ENCODE peak calls at places on chromosome 14, in eight cellular contexts. A is body of pancreas, M is upper lobe of left lung, T is K562, X is gastrocnemius medialis, K is heart left ventricle, E is HCT116, R is A549. G is an unnamed sample.

GRCh38 chr14:60222820-60223219 is 26.2 kb upstream of the PPM1A start:
- ATAC-seq in E (no peak), K (peak; percentile 95), R (no peak), X (peak; percentile 99), A (peak; percentile 78), M (no peak), T (no peak), G (no peak)

GRCh38 chr14:59317782-59318505 is 129.5 kb downstream of the DAAM1 start:
- ATAC-seq in M (no peak), X (no peak), K (no peak), E (no peak), A (no peak), R (no peak), T (no peak), G (no peak)

GRCh38 chr14:81147140-81147897 is 73.4 kb downstream of the GTF2A1 start:
- ATAC-seq in A (no peak), M (no peak), E (no peak), K (no peak), X (no peak), R (no peak), T (no peak), G (no peak)

GRCh38 chr14:75238728-75239455 is 39.7 kb upstream of the FOS start:
- ATAC-seq in T (no peak), R (peak; percentile 64), M (no peak), A (no peak), K (peak; percentile 14), E (no peak), X (no peak), G (no peak)

GRCh38 chr14:82412545-82412944 is 878.9 kb upstream of the SEL1L start:
- ATAC-seq in R (no peak), K (no peak), M (no peak), A (no peak), T (no peak), X (no peak), E (no peak), G (no peak)

GRCh38 chr14:67541448-67542387 is 8.6 kb downstream of the PLEKHH1 start:
- ATAC-seq in E (no peak), K (no peak), M (no peak), A (peak; percentile 93), T (peak; percentile 98), R (no peak), X (no peak), G (no peak)

GRCh38 chr14:39265741-39266588 is 32.2 kb downstream of the MIA2 start:
- ATAC-seq in T (no peak), A (no peak), R (peak; percentile 3), M (peak; percentile 10), X (peak; percentile 78), E (peak; percentile 2), K (peak; percentile 51), G (no peak)

GRCh38 chr14:75906680-75907280 is 75.0 kb downstream of the TGFB3 start:
- ATAC-seq in K (peak; percentile 65), R (peak; percentile 71), A (peak; percentile 60), T (peak; percentile 70), M (peak; percentile 81), X (peak; percentile 41), E (peak; percentile 69), G (peak; percentile 72)

GRCh38 chr14:90829677-90830076 is 13.4 kb upstream of the TTC7B start:
- ATAC-seq in M (no peak), T (no peak), R (no peak), K (no peak), E (no peak), A (no peak), X (no peak), G (no peak)

GRCh38 chr14:90828642-90829487 is 12.6 kb upstream of the TTC7B start:
- ATAC-seq in T (peak; percentile 14), A (peak; percentile 2), K (peak; percentile 71), M (peak; percentile 47), E (peak; percentile 2), X (peak; percentile 61), R (peak; percentile 8), G (peak; percentile 26)

GRCh38 chr14:90831821-90832220 is 15.6 kb upstream of the TTC7B start:
- ATAC-seq in A (no peak), K (no peak), R (no peak), M (no peak), E (no peak), X (no peak), T (no peak), G (no peak)

GRCh38 chr14:90830931-90831701 is 14.9 kb upstream of the TTC7B start:
- ATAC-seq in X (no peak), A (no peak), K (no peak), R (no peak), T (no peak), M (no peak), E (no peak), G (no peak)

GRCh38 chr14:90827919-90828610 is 11.8 kb upstream of the TTC7B start:
- ATAC-seq in E (peak; percentile 99), R (peak; percentile 99), X (peak; percentile 98), M (peak; percentile 100), K (peak; percentile 99), A (peak; percentile 100), T (peak; percentile 100), G (peak; percentile 100)
- TF ChIP-seq POLR2A in E (no peak), R (no peak), X (peak; percentile 77), M (no peak), K (no peak), A (peak; percentile 39), T (peak; percentile 85), G (no peak)

DNA sequence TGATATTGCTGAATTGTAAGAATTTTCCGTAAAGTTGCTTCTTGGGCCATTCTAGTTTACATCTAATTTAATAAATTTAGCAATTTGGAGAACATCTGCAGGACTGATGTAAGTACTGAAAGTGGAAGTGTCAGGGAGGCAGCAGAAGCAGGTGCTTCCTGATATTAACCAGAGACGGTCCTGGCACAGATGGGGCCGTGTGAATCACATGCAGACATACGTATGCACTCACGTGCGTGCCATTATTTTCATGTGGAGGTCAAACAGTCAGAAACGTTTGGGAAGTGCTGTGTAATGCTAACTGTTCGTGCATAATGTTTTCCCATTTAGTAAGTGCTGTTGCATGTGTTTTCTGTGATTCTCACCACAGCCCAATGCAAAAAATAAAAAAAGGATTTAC is 87.8 kb upstream of the DYNC1H1 start:
- ATAC-seq in E (no peak), A (no peak), R (no peak), T (no peak), X (peak; percentile 80), M (peak; percentile 91), K (peak; percentile 92), G (peak; percentile 83)
- H3K27ac ChIP-seq in E (no peak overlapping the region), A (no peak overlapping the region), R (no peak overlapping the region), T (no peak overlapping the region), X (no peak overlapping the region), M (no peak overlapping the region), K (peak overlapping the region; percentile 79), G (no peak overlapping the region)

GRCh38 chr14:62739647-62740046 is 305.6 kb downstream of the KCNH5 start:
- ATAC-seq in E (no peak), T (no peak), X (no peak), K (no peak), M (no peak), R (no peak), A (no peak), G (no peak)

GRCh38 chr14:62736004-62736403 is 309.3 kb downstream of the KCNH5 start:
- ATAC-seq in M (no peak), A (no peak), K (no peak), R (peak; percentile 77), T (no peak), X (no peak), E (no peak), G (no peak)

GRCh38 chr14:62734831-62735230 is 310.4 kb downstream of the KCNH5 start:
- ATAC-seq in A (no peak), M (no peak), R (no peak), E (no peak), T (no peak), K (no peak), X (no peak), G (no peak)

DNA sequence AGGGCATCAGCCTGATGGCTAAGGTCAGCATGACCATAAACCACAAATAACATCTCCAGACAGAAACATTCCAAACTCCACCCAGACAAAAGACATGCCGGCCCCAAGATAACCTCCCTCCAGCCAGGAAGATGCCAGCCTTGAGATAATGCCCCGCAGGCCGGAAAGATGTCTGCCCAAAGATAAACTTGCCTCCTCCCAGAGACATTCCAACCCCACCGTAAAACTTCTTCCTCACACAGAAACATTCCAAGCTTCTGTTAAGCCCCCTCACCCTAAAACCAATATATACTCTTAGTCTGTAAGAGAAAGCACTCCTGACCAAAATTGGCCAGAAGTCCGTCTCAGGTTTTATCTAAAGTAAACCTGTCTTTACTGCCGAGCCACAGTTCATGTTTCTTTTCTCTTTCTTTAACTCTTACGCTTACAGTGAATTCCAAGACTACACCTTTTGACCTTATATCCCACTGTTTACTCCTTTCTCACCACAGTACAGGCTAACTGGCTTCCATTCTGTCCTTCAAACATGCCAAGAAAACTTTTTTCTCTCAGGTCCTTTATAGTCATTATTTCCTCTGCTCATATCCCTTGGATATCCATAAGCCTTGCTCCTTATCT is 308.7 kb downstream of the KCNH5 start:
- ATAC-seq in M (no peak), E (no peak), X (no peak), K (no peak), T (no peak), A (no peak), R (peak; percentile 91), G (no peak)
- TF ChIP-seq POLR2A in M (no peak), E (no peak), X (no peak), K (no peak), T (no peak), A (no peak), R (no peak), G (no peak)

GRCh38 chr14:76917759-76918175 is 91.6 kb downstream of the LRRC74A start:
- ATAC-seq in E (no peak), X (peak; percentile 57), M (no peak), R (no peak), T (no peak), A (peak; percentile 6), K (peak; percentile 59), G (no peak)
- H3K27ac ChIP-seq in E (peak overlapping the region; percentile 99), X (peak overlapping the region; percentile 90), M (peak overlapping the region; percentile 94), R (peak overlapping the region; percentile 99), T (no peak overlapping the region), A (peak overlapping the region; percentile 95), K (peak overlapping the region; percentile 97), G (peak overlapping the region; percentile 96)

GRCh38 chr14:20998674-20999366 is at the start of gene SLC39A2:
- ATAC-seq in A (peak; percentile 54), E (peak; percentile 96), T (peak; percentile 84), M (peak; percentile 94), R (peak; percentile 65), K (peak; percentile 60), X (peak; percentile 19), G (peak; percentile 85)

GRCh38 chr14:21001218-21001617 is 2.1 kb downstream of the SLC39A2 start:
- ATAC-seq in A (no peak), X (peak; percentile 4), T (peak; percentile 55), M (no peak), R (no peak), E (no peak), K (peak; percentile 8), G (no peak)

GRCh38 chr14:20996521-20996920 is 2.6 kb upstream of the SLC39A2 start:
- ATAC-seq in K (no peak), T (no peak), X (no peak), E (no peak), A (no peak), R (no peak), M (no peak), G (no peak)

GRCh38 chr14:20998139-20998538 is 954 bp upstream of the SLC39A2 start:
- ATAC-seq in T (no peak), X (no peak), M (no peak), A (no peak), K (no peak), R (no peak), E (no peak), G (no peak)

DNA sequence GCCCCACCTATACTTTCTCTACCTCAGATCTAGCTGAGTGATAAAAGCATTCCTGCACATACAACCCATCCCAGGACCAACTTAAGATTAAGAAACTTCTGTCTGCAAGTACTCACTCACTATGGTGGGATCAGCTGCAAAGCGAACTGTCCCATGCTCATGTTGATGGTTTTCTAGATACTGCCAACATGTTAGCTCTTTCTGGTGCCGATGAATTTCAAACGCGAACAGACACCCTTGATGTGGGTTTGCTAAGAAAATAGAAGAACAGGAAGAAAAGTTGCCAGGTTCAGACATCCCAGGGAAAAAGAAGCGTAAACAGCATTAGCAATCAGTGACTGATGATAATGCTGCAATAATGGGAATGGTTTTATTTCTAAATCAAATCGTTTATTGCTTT is 1.5 kb upstream of the SLC39A2 start:
- ATAC-seq in E (no peak), T (no peak), R (no peak), A (no peak), M (no peak), X (no peak), K (no peak), G (no peak)
- TF ChIP-seq POLR2A in E (no peak), T (no peak), R (no peak), A (no peak), M (no peak), X (no peak), K (no peak), G (no peak)